ENCODE peak calls at places on chromosomes 3 and 15, in seven cellular contexts. L is breast epithelium, W is HepG2, B is tibial nerve, F is heart left ventricle, P is HCT116, R is A549. D is an unnamed sample.

GRCh38 chr3:29533992-29534391 is 253.1 kb downstream of the RBMS3 start:
- DNase-seq in L (no peak), W (no peak), B (no peak), F (no peak), P (no peak), R (no peak), D (no peak)

GRCh38 chr3:159911011-159911663 is 77.5 kb upstream of the IL12A start:
- DNase-seq in L (no peak), W (no peak), B (no peak), F (no peak), P (no peak), R (no peak), D (no peak)

GRCh38 chr15:90174140-90174891 is 26.8 kb upstream of the SEMA4B start:
- DNase-seq in L (peak; percentile 94), W (no peak), B (peak; percentile 83), F (peak; percentile 89), P (no peak), R (no peak), D (peak; percentile 93)

GRCh38 chr15:48897144-48897814 is 19.3 kb downstream of the EID1 start:
- DNase-seq in L (no peak), W (no peak), B (peak; percentile 21), F (no peak), P (no peak), R (no peak), D (no peak)

GRCh38 chr3:107621465-107621864 is 98.7 kb downstream of the BBX start:
- DNase-seq in L (no peak), W (no peak), B (no peak), F (no peak), P (no peak), R (no peak), D (no peak)

GRCh38 chr3:56357266-56357665 is 111.0 kb downstream of the ERC2 start:
- DNase-seq in L (no peak), W (no peak), B (no peak), F (no peak), P (no peak), R (no peak), D (no peak)

GRCh38 chr3:131083190-131083863 is 56.6 kb downstream of the NEK11 start:
- DNase-seq in L (no peak), W (no peak), B (no peak), F (peak; percentile 38), P (no peak), R (no peak), D (peak; percentile 6)

GRCh38 chr3:41683666-41684350 is 278.1 kb downstream of the ULK4 start:
- DNase-seq in L (no peak), W (peak; percentile 72), B (no peak), F (no peak), P (no peak), R (no peak), D (no peak)

GRCh38 chr3:191961036-191961435 is 500.1 kb downstream of the PYDC2 start:
- DNase-seq in L (no peak), W (no peak), B (no peak), F (no peak), P (no peak), R (no peak), D (no peak)

GRCh38 chr3:140424211-140424610 is 253.7 kb upstream of the TRIM42 start:
- DNase-seq in L (no peak), W (no peak), B (no peak), F (no peak), P (no peak), R (no peak), D (no peak)

GRCh38 chr3:11128682-11129632 is 25.3 kb upstream of the HRH1 start:
- DNase-seq in L (no peak), W (no peak), B (no peak), F (no peak), P (no peak), R (no peak), D (no peak)

GRCh38 chr3:126156468-126156867 is 23.9 kb downstream of the ALDH1L1 start:
- DNase-seq in L (no peak), W (no peak), B (no peak), F (no peak), P (no peak), R (peak; percentile 28), D (peak; percentile 3)

GRCh38 chr3:184299488-184300376 is 691 bp downstream of the PSMD2 start:
- DNase-seq in L (no peak), W (no peak), B (no peak), F (no peak), P (no peak), R (no peak), D (no peak)

GRCh38 chr15:29345549-29346525 is 76.2 kb upstream of the NSMCE3 start:
- DNase-seq in L (no peak), W (no peak), B (no peak), F (no peak), P (no peak), R (no peak), D (no peak)

GRCh38 chr3:162538906-162539305 is 1042.3 kb downstream of the OTOL1 start:
- DNase-seq in L (no peak), W (no peak), B (no peak), F (no peak), P (no peak), R (no peak), D (no peak)

GRCh38 chr3:138862531-138862923 is 27.8 kb upstream of the PIK3CB start:
- DNase-seq in L (no peak), W (no peak), B (no peak), F (peak; percentile 25), P (peak; percentile 12), R (no peak), D (no peak)

GRCh38 chr3:50374363-50375108 is 15.2 kb upstream of the TMEM115 start:
- DNase-seq in L (no peak), W (no peak), B (no peak), F (no peak), P (no peak), R (no peak), D (no peak)

GRCh38 chr3:11718582-11719405 is 75.1 kb upstream of the VGLL4 start:
- DNase-seq in L (peak; percentile 55), W (peak; percentile 23), B (peak; percentile 51), F (peak; percentile 47), P (peak; percentile 26), R (peak; percentile 66), D (peak; percentile 61)

GRCh38 chr3:106299300-106300098 is 430.7 kb upstream of the CBLB start:
- DNase-seq in L (no peak), W (no peak), B (no peak), F (no peak), P (no peak), R (no peak), D (no peak)

GRCh38 chr15:22262613-22263020 is 182.3 kb downstream of the OR4M2 start:
- DNase-seq in L (no peak), W (no peak), B (peak; percentile 8), F (no peak), P (no peak), R (peak; percentile 46), D (no peak)

GRCh38 chr3:59115355-59116136 is 65.7 kb upstream of the CFAP20DC start:
- DNase-seq in L (no peak), W (no peak), B (no peak), F (no peak), P (no peak), R (no peak), D (no peak)

GRCh38 chr3:38130631-38131065 is 6.3 kb downstream of the ACAA1 start:
- DNase-seq in L (no peak), W (no peak), B (no peak), F (no peak), P (no peak), R (no peak), D (no peak)
- TF ChIP-seq POLR2A in L (no peak), W (no peak), B (no peak), F (no peak), P (no peak), R (no peak), D (no peak)

GRCh38 chr3:186529204-186529999 is 14.8 kb downstream of the CRYGS start:
- DNase-seq in L (no peak), W (no peak), B (no peak), F (no peak), P (no peak), R (no peak), D (no peak)

GRCh38 chr3:186526256-186526606 is 17.9 kb downstream of the CRYGS start:
- DNase-seq in L (no peak), W (no peak), B (no peak), F (no peak), P (no peak), R (no peak), D (no peak)

GRCh38 chr3:186532641-186533072 is 11.5 kb downstream of the CRYGS start:
- DNase-seq in L (no peak), W (no peak), B (no peak), F (no peak), P (no peak), R (no peak), D (no peak)

GRCh38 chr3:186534113-186534669 is 10.0 kb downstream of the CRYGS start:
- DNase-seq in L (no peak), W (no peak), B (no peak), F (no peak), P (no peak), R (no peak), D (no peak)

DNA sequence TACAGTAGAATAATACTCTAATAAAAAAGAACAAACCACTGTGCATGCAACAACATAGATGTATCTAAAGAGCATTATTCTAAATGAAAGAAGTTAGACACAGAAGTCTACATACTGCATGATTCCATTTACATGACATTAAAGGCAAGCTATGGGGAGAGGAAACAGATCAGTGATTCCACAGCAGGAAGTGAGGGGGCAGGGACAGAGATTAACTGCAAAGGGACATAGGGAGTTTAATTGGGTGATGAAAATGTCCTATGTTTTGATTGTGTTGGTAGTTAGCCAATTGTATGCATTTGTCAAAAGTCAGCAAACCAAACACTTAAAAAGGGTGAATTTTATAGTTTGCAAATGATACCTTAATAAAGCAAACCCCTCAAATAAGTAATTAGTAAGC is 13.8 kb downstream of the CRYGS start:
- DNase-seq in L (no peak), W (no peak), B (no peak), F (no peak), P (no peak), R (no peak), D (no peak)
- H3K4me1 ChIP-seq in L (no peaks in the 10 kb centered on the region), W (peaks cover 24% of the 10 kb centered on the region), B (no peaks in the 10 kb centered on the region), F (no peaks in the 10 kb centered on the region), P (no peaks in the 10 kb centered on the region), R (no peaks in the 10 kb centered on the region), D (no peaks in the 10 kb centered on the region)

GRCh38 chr3:47781685-47782537 is at the start of gene SMARCC1:
- DNase-seq in L (peak; percentile 97), W (peak; percentile 93), B (peak; percentile 93), F (peak; percentile 98), P (peak; percentile 93), R (peak; percentile 85), D (peak; percentile 96)
- TF ChIP-seq POLR2A in L (peak; percentile 83), W (peak; percentile 90), B (peak; percentile 79), F (peak; percentile 7), P (peak; percentile 94), R (peak; percentile 86), D (peak; percentile 91)

GRCh38 chr3:38720465-38720864 is 71.0 kb upstream of the SCN5A start:
- DNase-seq in L (no peak), W (no peak), B (no peak), F (no peak), P (no peak), R (no peak), D (no peak)

GRCh38 chr3:38722760-38723568 is 73.5 kb upstream of the SCN5A start:
- DNase-seq in L (no peak), W (no peak), B (no peak), F (no peak), P (no peak), R (no peak), D (no peak)

GRCh38 chr3:38724392-38724736 is 74.9 kb upstream of the SCN5A start:
- DNase-seq in L (no peak), W (no peak), B (no peak), F (no peak), P (no peak), R (no peak), D (no peak)

GRCh38 chr3:38723569-38724391 is 74.3 kb upstream of the SCN5A start:
- DNase-seq in L (no peak), W (no peak), B (no peak), F (peak; percentile 62), P (no peak), R (no peak), D (no peak)

GRCh38 chr3:38721207-38721772 is 71.8 kb upstream of the SCN5A start:
- DNase-seq in L (no peak), W (no peak), B (no peak), F (no peak), P (no peak), R (no peak), D (no peak)
- H3K4me1 ChIP-seq in L (no peaks in the 10 kb centered on the region), W (no peaks in the 10 kb centered on the region), B (no peaks in the 10 kb centered on the region), F (no peaks in the 10 kb centered on the region), P (no peaks in the 10 kb centered on the region), R (no peaks in the 10 kb centered on the region), D (no peaks in the 10 kb centered on the region)

D was measured in prostate gland.